ENCODE peak calls at places on chromosomes 13 and 19, in five cellular contexts. M is lower leg skin, Z is DND-41, J is pancreas, I is fibroblast of the aortic adventitia. Y is an unnamed sample.

GRCh38 chr19:54425382-54425723 is 10.1 kb downstream of the TTYH1 start:
- DNase-seq in I (no peak), J (no peak), M (no peak), Z (no peak), Y (no peak)

GRCh38 chr13:102838273-102838672 is 7.6 kb upstream of the ERCC5 start:
- DNase-seq in M (no peak), I (no peak), J (no peak), Z (no peak), Y (no peak)

GRCh38 chr13:77033717-77034302 is 6.9 kb upstream of the FBXL3 start:
- DNase-seq in Z (no peak), J (no peak), I (peak), M (no peak), Y (no peak)

GRCh38 chr13:49571299-49572240 is 13.8 kb downstream of the RCBTB1 start:
- DNase-seq in M (no peak), J (no peak), Z (no peak), I (no peak), Y (no peak)

GRCh38 chr13:46126552-46127171 is 21.8 kb upstream of the CPB2 start:
- DNase-seq in J (peak), I (peak), Z (peak), M (peak), Y (peak)

GRCh38 chr19:48858984-48859710 is 9.3 kb downstream of the PLEKHA4 start:
- DNase-seq in J (peak), M (no peak), I (no peak), Z (peak), Y (peak)

GRCh38 chr13:101858869-101859268 is 406.4 kb downstream of the ITGBL1 start:
- DNase-seq in M (no peak), Z (no peak), J (no peak), I (no peak), Y (no peak)

GRCh38 chr13:104295537-104295936 is 1229.3 kb upstream of the SLC10A2 start:
- DNase-seq in M (no peak), I (no peak), J (no peak), Z (no peak), Y (no peak)

GRCh38 chr19:51689751-51690358 is 3.3 kb upstream of the SPACA6 start:
- DNase-seq in I (peak), J (peak), Z (no peak), M (no peak), Y (no peak)